ENCODE peak calls at places on chromosomes 16 and 17, in seven cellular contexts. C is OCI-LY7, W is RWPE2, V is transverse colon, H is prostate gland, E is endodermal cell, R is psoas muscle. X is an unnamed sample.

GRCh38 chr17:49049265-49049664 is 52.1 kb downstream of the IGF2BP1 start:
- DNase-seq in R (no peak), C (no peak), E (no peak), V (no peak), W (no peak), H (no peak), X (no peak)

GRCh38 chr17:55607736-55608341 is 96.6 kb upstream of the SMIM36 start:
- DNase-seq in W (no peak), H (peak; percentile 96), V (peak; percentile 73), C (no peak), R (no peak), E (no peak), X (peak; percentile 60)

GRCh38 chr16:86483-86952 is 8.5 kb downstream of the MPG start:
- DNase-seq in W (no peak), E (no peak), R (no peak), C (no peak), H (no peak), V (no peak), X (no peak)

GRCh38 chr17:57154896-57155295 is 69.8 kb downstream of the AKAP1 start:
- DNase-seq in H (no peak), R (no peak), E (no peak), W (no peak), C (no peak), V (no peak), X (no peak)

GRCh38 chr17:35423761-35424160 is 8.5 kb downstream of the SLFN12 start:
- DNase-seq in R (no peak), E (no peak), C (no peak), H (no peak), W (no peak), V (no peak), X (no peak)

GRCh38 chr16:4123617-4124300 is 7.5 kb upstream of the ADCY9 start:
- DNase-seq in C (no peak), W (no peak), H (no peak), R (no peak), V (no peak), E (no peak), X (no peak)

GRCh38 chr16:20409398-20410152 is at the start of gene ACSM5:
- DNase-seq in R (peak; percentile 86), C (no peak), V (peak; percentile 25), H (no peak), W (no peak), E (peak; percentile 54), X (no peak)

GRCh38 chr16:30113711-30114333 is 485 bp upstream of the GDPD3 start:
- DNase-seq in V (no peak), H (no peak), R (no peak), W (no peak), C (no peak), E (no peak), X (no peak)

GRCh38 chr17:7557147-7557764 is 1.3 kb upstream of the TNFSF13 start:
- DNase-seq in W (no peak), H (no peak), C (no peak), E (peak; percentile 77), R (no peak), V (peak; percentile 78), X (no peak)

GRCh38 chr17:49861150-49861884 is 13.4 kb upstream of the TAC4 start:
- DNase-seq in H (peak; percentile 33), E (peak; percentile 89), W (no peak), V (peak; percentile 25), R (no peak), C (peak; percentile 63), X (peak; percentile 43)

GRCh38 chr16:16933861-16934260 is 536.9 kb downstream of the XYLT1 start:
- DNase-seq in C (no peak), W (no peak), E (peak; percentile 82), V (no peak), H (no peak), R (no peak), X (no peak)

GRCh38 chr17:35841505-35841904 is 27.2 kb downstream of the HEATR9 start:
- DNase-seq in E (no peak), H (no peak), C (no peak), V (no peak), R (no peak), W (no peak), X (no peak)

GRCh38 chr17:83080641-83081560 is 1.5 kb downstream of the METRNL start:
- DNase-seq in C (peak; percentile 62), H (no peak), W (no peak), V (peak; percentile 52), R (no peak), E (peak; percentile 73), X (no peak)

GRCh38 chr17:39632153-39632941 is 4.6 kb upstream of the STARD3 start:
- DNase-seq in W (no peak), H (peak; percentile 88), C (no peak), R (no peak), E (peak; percentile 63), V (peak; percentile 93), X (no peak)

GRCh38 chr16:66849543-66849942 is 5.3 kb downstream of the CA7 start:
- DNase-seq in E (peak; percentile 62), W (peak; percentile 38), R (no peak), H (no peak), C (no peak), V (no peak), X (no peak)

GRCh38 chr17:51853857-51854256 is 304.7 kb downstream of the CA10 start:
- DNase-seq in C (no peak), R (no peak), E (no peak), H (no peak), V (peak; percentile 8), W (no peak), X (no peak)

DNA sequence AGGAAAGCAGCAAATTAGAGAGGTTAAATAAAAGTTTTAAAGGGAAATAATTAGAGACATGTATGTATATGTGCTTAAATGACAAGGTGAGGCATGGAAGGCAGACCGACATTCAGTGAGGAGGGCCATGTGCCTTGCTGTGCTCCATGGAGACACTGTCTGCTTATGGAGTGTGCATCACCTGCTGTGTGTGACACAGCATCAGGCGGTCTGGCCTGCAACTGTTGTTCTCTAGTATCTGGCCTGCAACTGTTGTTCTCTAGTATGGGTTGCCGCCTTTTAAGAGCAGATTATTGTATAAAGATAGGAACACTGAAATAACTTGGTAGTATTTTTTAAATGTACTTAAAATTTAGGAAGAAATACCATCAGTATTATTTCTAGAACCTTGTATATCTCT is 225.1 kb downstream of the LGALS9B start:
- DNase-seq in C (no peak), R (no peak), V (no peak), E (no peak), H (no peak), W (no peak), X (no peak)
- H3K4me1 ChIP-seq in C (no peaks in the 10 kb centered on the region), R (no peaks in the 10 kb centered on the region), V (no peaks in the 10 kb centered on the region), E (no peaks in the 10 kb centered on the region), H (no peaks in the 10 kb centered on the region), W (no peaks in the 10 kb centered on the region), X (no peaks in the 10 kb centered on the region)

GRCh38 chr17:81241203-81241602 is 2.1 kb downstream of the NDUFAF8 start:
- DNase-seq in E (no peak), C (no peak), H (no peak), V (no peak), R (no peak), W (no peak), X (no peak)
- H3K4me3 ChIP-seq in E (no peak overlapping the region), C (peak overlapping the region; percentile 79), H (no peak overlapping the region), V (no peak overlapping the region), R (no peak overlapping the region), W (no peak overlapping the region), X (no peak overlapping the region)

DNA sequence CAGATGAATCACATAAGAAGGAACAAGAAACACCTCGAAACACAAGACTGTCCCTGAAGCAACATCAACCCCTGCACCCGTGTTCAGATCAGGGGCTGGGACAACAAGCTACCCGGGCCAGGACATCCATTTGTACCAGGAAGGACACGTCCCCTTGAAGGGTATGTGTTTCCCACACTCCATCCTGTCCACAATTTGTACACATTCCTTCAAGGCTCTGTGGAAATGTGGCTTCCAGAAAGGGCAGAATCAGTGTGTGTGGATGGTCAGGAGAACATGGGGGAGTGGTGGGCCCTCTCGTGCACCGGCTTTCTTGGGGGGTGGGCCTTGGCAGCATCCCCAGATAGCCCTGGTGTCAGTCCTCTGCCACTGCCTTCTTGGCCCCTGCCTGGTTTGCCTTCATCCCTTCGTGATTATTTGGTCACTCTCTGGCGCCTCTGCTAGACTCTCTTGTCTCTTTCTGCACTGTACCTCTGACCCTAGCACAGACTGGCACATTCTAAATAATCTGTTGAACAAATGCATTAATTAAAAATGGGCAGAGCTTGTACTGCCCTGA is 10.3 kb downstream of the KIFC3 start:
- DNase-seq in H (no peak), E (no peak), C (no peak), R (peak; percentile 5), W (no peak), V (no peak), X (no peak)
- H3K27ac ChIP-seq in H (no peak overlapping the region), E (no peak overlapping the region), C (no peak overlapping the region), R (peak overlapping the region; percentile 76), W (no peak overlapping the region), V (no peak overlapping the region), X (no peak overlapping the region)

DNA sequence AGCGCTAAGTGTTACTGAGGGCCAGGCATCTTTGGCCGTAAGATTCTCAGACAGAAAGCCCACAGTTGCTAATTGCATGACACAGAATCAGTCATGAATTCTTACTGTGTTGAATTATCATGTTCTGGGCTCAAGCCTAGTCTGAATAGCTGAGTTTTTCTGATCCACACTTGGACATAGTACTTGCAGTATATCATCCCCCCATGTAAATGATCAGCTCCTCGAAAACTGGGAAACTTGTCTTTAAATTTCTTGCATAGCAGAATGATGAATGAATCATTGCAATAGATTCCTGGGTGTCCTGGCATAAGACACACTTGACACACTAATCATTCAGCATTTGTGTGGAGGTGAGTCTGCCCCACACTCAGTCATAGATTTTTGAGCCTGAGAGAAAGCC is 2.2 kb downstream of the MLYCD start:
- DNase-seq in R (no peak), C (no peak), H (no peak), V (no peak), W (no peak), E (no peak), X (no peak)
- H3K4me1 ChIP-seq in R (peaks cover 54% of the 10 kb centered on the region), C (peaks cover 13% of the 10 kb centered on the region), H (peaks cover 7% of the 10 kb centered on the region), V (peaks cover 17% of the 10 kb centered on the region), W (no peaks in the 10 kb centered on the region), E (peaks cover 8% of the 10 kb centered on the region), X (peaks cover 6% of the 10 kb centered on the region)

GRCh38 chr16:49465661-49466528 is 92.3 kb downstream of the C16orf78 start:
- DNase-seq in C (no peak), R (peak; percentile 8), W (no peak), V (no peak), E (no peak), H (no peak), X (peak; percentile 27)
- H3K4me3 ChIP-seq in C (no peak overlapping the region), R (no peak overlapping the region), W (no peak overlapping the region), V (no peak overlapping the region), E (no peak overlapping the region), H (no peak overlapping the region), X (no peak overlapping the region)

GRCh38 chr17:61644800-61645774 is 54.1 kb upstream of the NACA2 start:
- DNase-seq in E (no peak), W (no peak), R (no peak), H (no peak), C (no peak), V (no peak), X (no peak)

GRCh38 chr17:61648587-61648986 is 57.6 kb upstream of the NACA2 start:
- DNase-seq in V (no peak), R (no peak), E (no peak), H (no peak), C (no peak), W (no peak), X (no peak)

GRCh38 chr17:61646482-61646881 is 55.5 kb upstream of the NACA2 start:
- DNase-seq in W (no peak), C (no peak), H (no peak), E (no peak), R (no peak), V (no peak), X (no peak)

GRCh38 chr17:61647044-61647443 is 56.0 kb upstream of the NACA2 start:
- DNase-seq in E (no peak), W (no peak), C (no peak), R (no peak), H (no peak), V (no peak), X (no peak)

GRCh38 chr17:61645898-61646297 is 54.9 kb upstream of the NACA2 start:
- DNase-seq in C (no peak), R (no peak), E (no peak), H (no peak), W (no peak), V (no peak), X (no peak)
- H3K27ac ChIP-seq in C (no peak overlapping the region), R (no peak overlapping the region), E (no peak overlapping the region), H (no peak overlapping the region), W (no peak overlapping the region), V (no peak overlapping the region), X (no peak overlapping the region)

X was measured in lung.